ENCODE peak calls at places on chromosomes 12 and 14, in seven cellular contexts. One of them, this sample, is unnamed. For H3K4me1, the result is how much of the 10 kb centered on the place peaks cover.

GRCh38 chr12:122067966-122068365 is 10.6 kb upstream of the MLXIP start:
- DNase-seq in adrenal gland: no peak
- DNase-seq in H1: no peak
- DNase-seq in left ventricle myocardium inferior: no peak
- DNase-seq in right lobe of liver: peak
- DNase-seq in PC-9: no peak
- DNase-seq in fibroblast of lung: peak
- DNase-seq in this sample: no peak

GRCh38 chr14:102417118-102417517 is 54.4 kb downstream of the TECPR2 start:
- DNase-seq in right lobe of liver: no peak
- DNase-seq in PC-9: no peak
- DNase-seq in fibroblast of lung: no peak
- DNase-seq in left ventricle myocardium inferior: no peak
- DNase-seq in adrenal gland: no peak
- DNase-seq in H1: no peak
- DNase-seq in this sample: no peak

GRCh38 chr12:46567667-46568066 is 195.1 kb upstream of the SLC38A2 start:
- DNase-seq in left ventricle myocardium inferior: no peak
- DNase-seq in H1: no peak
- DNase-seq in right lobe of liver: no peak
- DNase-seq in PC-9: no peak
- DNase-seq in fibroblast of lung: no peak
- DNase-seq in adrenal gland: no peak
- DNase-seq in this sample: no peak

GRCh38 chr14:61104358-61104757 is 123.3 kb downstream of the SLC38A6 start:
- DNase-seq in PC-9: no peak
- DNase-seq in fibroblast of lung: no peak
- DNase-seq in H1: peak
- DNase-seq in right lobe of liver: no peak
- DNase-seq in left ventricle myocardium inferior: no peak
- DNase-seq in adrenal gland: no peak
- DNase-seq in this sample: no peak

GRCh38 chr12:82862876-82863649 is 176.4 kb downstream of the TMTC2 start:
- DNase-seq in H1: no peak
- DNase-seq in PC-9: no peak
- DNase-seq in fibroblast of lung: no peak
- DNase-seq in adrenal gland: no peak
- DNase-seq in left ventricle myocardium inferior: no peak
- DNase-seq in right lobe of liver: no peak
- DNase-seq in this sample: no peak

GRCh38 chr14:58476320-58476719 is 48.8 kb downstream of the KIAA0586 start:
- DNase-seq in left ventricle myocardium inferior: no peak
- DNase-seq in right lobe of liver: no peak
- DNase-seq in H1: no peak
- DNase-seq in PC-9: no peak
- DNase-seq in fibroblast of lung: no peak
- DNase-seq in adrenal gland: no peak
- DNase-seq in this sample: no peak

GRCh38 chr12:107513636-107514400 is 171.8 kb upstream of the PWP1 start:
- DNase-seq in adrenal gland: no peak
- DNase-seq in PC-9: no peak
- DNase-seq in right lobe of liver: no peak
- DNase-seq in fibroblast of lung: no peak
- DNase-seq in left ventricle myocardium inferior: no peak
- DNase-seq in H1: no peak
- DNase-seq in this sample: no peak

GRCh38 chr12:110639336-110640178 is 25.6 kb downstream of the TCTN1 start:
- DNase-seq in right lobe of liver: no peak
- DNase-seq in left ventricle myocardium inferior: no peak
- DNase-seq in PC-9: no peak
- DNase-seq in adrenal gland: no peak
- DNase-seq in H1: no peak
- DNase-seq in fibroblast of lung: peak
- DNase-seq in this sample: no peak

GRCh38 chr12:76720068-76720467 is 43.8 kb upstream of the ZDHHC17 start:
- DNase-seq in left ventricle myocardium inferior: no peak
- DNase-seq in right lobe of liver: no peak
- DNase-seq in H1: no peak
- DNase-seq in fibroblast of lung: peak
- DNase-seq in PC-9: peak
- DNase-seq in adrenal gland: no peak
- DNase-seq in this sample: peak

GRCh38 chr12:70372881-70373280 is 6.8 kb downstream of the KCNMB4 start:
- DNase-seq in right lobe of liver: no peak
- DNase-seq in fibroblast of lung: no peak
- DNase-seq in PC-9: no peak
- DNase-seq in left ventricle myocardium inferior: no peak
- DNase-seq in adrenal gland: no peak
- DNase-seq in H1: no peak
- DNase-seq in this sample: no peak

GRCh38 chr12:49979061-49979586 is 6.4 kb downstream of the AQP6 start:
- DNase-seq in right lobe of liver: no peak
- DNase-seq in H1: no peak
- DNase-seq in PC-9: no peak
- DNase-seq in fibroblast of lung: no peak
- DNase-seq in adrenal gland: no peak
- DNase-seq in left ventricle myocardium inferior: no peak
- DNase-seq in this sample: no peak

GRCh38 chr14:75884198-75884611 is 97.6 kb downstream of the TGFB3 start:
- DNase-seq in PC-9: peak
- DNase-seq in adrenal gland: no peak
- DNase-seq in right lobe of liver: no peak
- DNase-seq in left ventricle myocardium inferior: no peak
- DNase-seq in H1: no peak
- DNase-seq in fibroblast of lung: peak
- DNase-seq in this sample: peak

GRCh38 chr12:122491991-122492390 is 8.7 kb downstream of the ZCCHC8 start:
- DNase-seq in adrenal gland: no peak
- DNase-seq in left ventricle myocardium inferior: no peak
- DNase-seq in H1: no peak
- DNase-seq in right lobe of liver: no peak
- DNase-seq in PC-9: no peak
- DNase-seq in fibroblast of lung: peak
- DNase-seq in this sample: peak

GRCh38 chr12:76820888-76821482 is 57.1 kb downstream of the ZDHHC17 start:
- DNase-seq in PC-9: no peak
- DNase-seq in fibroblast of lung: peak
- DNase-seq in left ventricle myocardium inferior: no peak
- DNase-seq in H1: no peak
- DNase-seq in adrenal gland: no peak
- DNase-seq in right lobe of liver: no peak
- DNase-seq in this sample: peak

GRCh38 chr12:15893260-15893659 is 11.1 kb downstream of the STRAP start:
- DNase-seq in H1: no peak
- DNase-seq in fibroblast of lung: no peak
- DNase-seq in adrenal gland: no peak
- DNase-seq in PC-9: no peak
- DNase-seq in right lobe of liver: no peak
- DNase-seq in left ventricle myocardium inferior: no peak
- DNase-seq in this sample: no peak

GRCh38 chr12:15887043-15887817 is 5.0 kb downstream of the STRAP start:
- DNase-seq in H1: no peak
- DNase-seq in left ventricle myocardium inferior: no peak
- DNase-seq in PC-9: no peak
- DNase-seq in adrenal gland: no peak
- DNase-seq in right lobe of liver: no peak
- DNase-seq in fibroblast of lung: no peak
- DNase-seq in this sample: no peak

GRCh38 chr12:15897433-15897832 is 13.7 kb upstream of the DERA start:
- DNase-seq in adrenal gland: no peak
- DNase-seq in fibroblast of lung: no peak
- DNase-seq in right lobe of liver: no peak
- DNase-seq in left ventricle myocardium inferior: no peak
- DNase-seq in H1: no peak
- DNase-seq in PC-9: no peak
- DNase-seq in this sample: no peak

DNA sequence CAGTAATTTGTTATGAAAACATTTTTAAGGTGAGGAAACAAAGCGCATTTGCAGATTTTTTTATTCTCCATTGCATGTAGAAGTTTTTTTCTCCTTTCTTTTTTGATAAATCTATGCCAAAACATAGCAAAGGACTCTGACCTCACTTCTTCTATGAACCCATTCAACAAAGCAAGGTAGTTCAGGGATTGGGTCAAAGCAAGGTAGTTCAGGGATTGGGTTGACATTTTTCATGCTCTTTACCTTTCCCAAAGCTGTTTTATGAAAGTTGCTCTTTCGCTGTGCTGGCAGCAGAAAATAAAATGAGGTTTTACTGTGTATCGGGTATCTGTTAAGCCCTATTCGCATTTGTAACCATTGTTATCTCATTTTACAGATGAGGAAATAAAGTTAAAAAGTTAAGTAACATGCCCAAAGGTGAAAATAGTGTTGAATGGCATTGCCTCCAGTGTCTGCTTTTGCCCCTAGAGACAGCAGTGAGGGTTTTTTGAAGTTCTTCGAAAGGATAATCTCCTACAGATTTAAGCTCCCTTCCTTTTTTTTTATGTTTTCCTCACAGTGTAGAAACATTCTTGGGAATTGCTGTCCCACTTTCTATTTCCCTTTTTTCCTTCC is 10.6 kb downstream of the STRAP start:
- DNase-seq in adrenal gland: no peak
- DNase-seq in right lobe of liver: no peak
- DNase-seq in PC-9: no peak
- DNase-seq in fibroblast of lung: no peak
- DNase-seq in H1: no peak
- DNase-seq in left ventricle myocardium inferior: no peak
- DNase-seq in this sample: no peak
- TF ChIP-seq CTCF in adrenal gland: no peak
- TF ChIP-seq CTCF in right lobe of liver: peak
- TF ChIP-seq CTCF in PC-9: no peak
- TF ChIP-seq CTCF in fibroblast of lung: no peak
- TF ChIP-seq CTCF in H1: no peak
- TF ChIP-seq CTCF in left ventricle myocardium inferior: no peak
- TF ChIP-seq CTCF in this sample: peak

DNA sequence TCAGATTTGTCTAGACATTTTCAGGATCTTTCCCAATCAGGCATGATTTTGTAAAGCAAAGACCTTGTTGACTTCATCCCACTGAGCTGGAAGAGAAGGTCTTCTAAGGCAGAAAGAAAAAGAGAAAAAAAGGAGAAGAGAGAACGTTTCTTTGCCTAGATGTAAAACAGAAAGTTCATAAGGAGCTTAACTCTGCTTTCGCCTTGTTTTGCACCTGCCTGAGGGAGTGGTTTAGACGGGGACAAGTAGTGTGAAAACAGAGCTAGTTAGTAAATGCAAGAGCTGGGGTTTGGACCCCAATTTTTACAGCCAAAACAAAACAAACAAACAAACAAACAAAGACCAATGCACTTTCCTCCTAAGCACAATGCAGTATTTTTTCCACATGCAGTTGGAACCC is 273.1 kb downstream of the ZFP36L1 start:
- DNase-seq in left ventricle myocardium inferior: no peak
- DNase-seq in adrenal gland: no peak
- DNase-seq in H1: no peak
- DNase-seq in PC-9: no peak
- DNase-seq in right lobe of liver: no peak
- DNase-seq in fibroblast of lung: no peak
- DNase-seq in this sample: no peak
- H3K4me1 ChIP-seq in left ventricle myocardium inferior: half or more
- H3K4me1 ChIP-seq in adrenal gland: under half
- H3K4me1 ChIP-seq in H1: under half
- H3K4me1 ChIP-seq in PC-9: half or more
- H3K4me1 ChIP-seq in right lobe of liver: under half
- H3K4me1 ChIP-seq in fibroblast of lung: under half
- H3K4me1 ChIP-seq in this sample: half or more

GRCh38 chr14:32244404-32244803 is 41.3 kb upstream of the RNU6-8 start:
- DNase-seq in right lobe of liver: no peak
- DNase-seq in left ventricle myocardium inferior: no peak
- DNase-seq in PC-9: no peak
- DNase-seq in fibroblast of lung: no peak
- DNase-seq in adrenal gland: no peak
- DNase-seq in H1: no peak
- DNase-seq in this sample: no peak
- TF ChIP-seq CTCF in right lobe of liver: peak
- TF ChIP-seq CTCF in left ventricle myocardium inferior: peak
- TF ChIP-seq CTCF in PC-9: no peak
- TF ChIP-seq CTCF in fibroblast of lung: peak
- TF ChIP-seq CTCF in adrenal gland: no peak
- TF ChIP-seq CTCF in H1: no peak
- TF ChIP-seq CTCF in this sample: no peak

GRCh38 chr14:98952595-98953325 is 319.2 kb downstream of the BCL11B start:
- DNase-seq in PC-9: no peak
- DNase-seq in H1: no peak
- DNase-seq in left ventricle myocardium inferior: no peak
- DNase-seq in fibroblast of lung: peak
- DNase-seq in adrenal gland: peak
- DNase-seq in right lobe of liver: no peak
- DNase-seq in this sample: no peak

GRCh38 chr14:98949506-98950135 is 322.4 kb downstream of the BCL11B start:
- DNase-seq in adrenal gland: no peak
- DNase-seq in fibroblast of lung: no peak
- DNase-seq in left ventricle myocardium inferior: no peak
- DNase-seq in PC-9: no peak
- DNase-seq in H1: no peak
- DNase-seq in right lobe of liver: no peak
- DNase-seq in this sample: no peak

GRCh38 chr14:98950356-98950895 is 321.6 kb downstream of the BCL11B start:
- DNase-seq in PC-9: no peak
- DNase-seq in left ventricle myocardium inferior: no peak
- DNase-seq in H1: no peak
- DNase-seq in fibroblast of lung: no peak
- DNase-seq in adrenal gland: no peak
- DNase-seq in right lobe of liver: no peak
- DNase-seq in this sample: no peak

GRCh38 chr14:98951521-98952152 is 320.4 kb downstream of the BCL11B start:
- DNase-seq in fibroblast of lung: no peak
- DNase-seq in left ventricle myocardium inferior: no peak
- DNase-seq in right lobe of liver: no peak
- DNase-seq in adrenal gland: no peak
- DNase-seq in PC-9: no peak
- DNase-seq in H1: no peak
- DNase-seq in this sample: no peak

GRCh38 chr14:98951031-98951430 is 321.0 kb downstream of the BCL11B start:
- DNase-seq in adrenal gland: no peak
- DNase-seq in fibroblast of lung: no peak
- DNase-seq in PC-9: no peak
- DNase-seq in left ventricle myocardium inferior: no peak
- DNase-seq in H1: no peak
- DNase-seq in right lobe of liver: no peak
- DNase-seq in this sample: no peak
- H3K4me1 ChIP-seq in adrenal gland: under half
- H3K4me1 ChIP-seq in fibroblast of lung: under half
- H3K4me1 ChIP-seq in PC-9: under half
- H3K4me1 ChIP-seq in left ventricle myocardium inferior: under half
- H3K4me1 ChIP-seq in H1: under half
- H3K4me1 ChIP-seq in right lobe of liver: under half
- H3K4me1 ChIP-seq in this sample: under half

DNA sequence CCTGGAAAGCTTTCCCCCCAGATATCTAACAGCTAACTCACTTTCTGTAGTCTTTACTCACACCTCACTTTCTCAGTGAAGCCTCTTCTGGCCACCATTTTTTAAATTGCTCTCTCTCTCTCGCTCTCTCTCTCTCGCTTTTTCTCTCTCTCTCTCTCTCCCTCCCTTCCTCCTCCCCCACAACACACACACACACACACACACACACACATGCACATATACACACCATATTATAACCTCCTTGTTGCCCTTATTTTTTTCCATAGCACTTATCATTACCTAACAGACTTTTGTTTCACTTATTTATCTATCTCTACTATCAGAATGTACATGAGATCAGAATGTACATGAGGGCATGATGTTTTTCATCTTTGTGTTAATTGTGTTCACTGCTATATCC is 156.8 kb downstream of the DUSP6 start:
- DNase-seq in PC-9: no peak
- DNase-seq in adrenal gland: no peak
- DNase-seq in fibroblast of lung: no peak
- DNase-seq in right lobe of liver: no peak
- DNase-seq in left ventricle myocardium inferior: no peak
- DNase-seq in H1: no peak
- DNase-seq in this sample: no peak
- TF ChIP-seq CTCF in PC-9: no peak
- TF ChIP-seq CTCF in adrenal gland: no peak
- TF ChIP-seq CTCF in fibroblast of lung: no peak
- TF ChIP-seq CTCF in right lobe of liver: no peak
- TF ChIP-seq CTCF in left ventricle myocardium inferior: no peak
- TF ChIP-seq CTCF in H1: no peak
- TF ChIP-seq CTCF in this sample: no peak

This sample was measured in Caco-2.